ENCODE peak calls at places on chromosomes 1 and 21, in seven cellular contexts. One of them, this sample, is unnamed.

GRCh38 chr1:70288171-70288570 is 66.4 kb downstream of the ANKRD13C start:
- DNase-seq in neural progenitor cell: no peak
- DNase-seq in OCI-LY7: no peak
- DNase-seq in SK-N-SH: no peak
- DNase-seq in GM23248: no peak
- DNase-seq in HCT116: no peak
- DNase-seq in hepatocyte: no peak
- DNase-seq in this sample: no peak

GRCh38 chr1:81158592-81158991 is 642.1 kb upstream of the ADGRL2 start:
- DNase-seq in SK-N-SH: peak
- DNase-seq in hepatocyte: no peak
- DNase-seq in GM23248: no peak
- DNase-seq in HCT116: no peak
- DNase-seq in neural progenitor cell: peak
- DNase-seq in OCI-LY7: no peak
- DNase-seq in this sample: no peak

GRCh38 chr1:93977546-93977945 is 68.3 kb upstream of the GCLM start:
- DNase-seq in SK-N-SH: no peak
- DNase-seq in hepatocyte: no peak
- DNase-seq in neural progenitor cell: no peak
- DNase-seq in OCI-LY7: no peak
- DNase-seq in GM23248: peak
- DNase-seq in HCT116: no peak
- DNase-seq in this sample: peak

GRCh38 chr1:181496759-181497158 is 13.4 kb downstream of the CACNA1E start:
- DNase-seq in HCT116: no peak
- DNase-seq in OCI-LY7: no peak
- DNase-seq in neural progenitor cell: no peak
- DNase-seq in hepatocyte: no peak
- DNase-seq in GM23248: no peak
- DNase-seq in SK-N-SH: no peak
- DNase-seq in this sample: no peak

GRCh38 chr1:31647106-31647505 is 2.4 kb upstream of the PEF1 start:
- DNase-seq in neural progenitor cell: no peak
- DNase-seq in SK-N-SH: no peak
- DNase-seq in hepatocyte: no peak
- DNase-seq in OCI-LY7: no peak
- DNase-seq in HCT116: no peak
- DNase-seq in GM23248: peak
- DNase-seq in this sample: no peak

GRCh38 chr1:42992043-42992697 is 33.5 kb upstream of the SLC2A1 start:
- DNase-seq in neural progenitor cell: no peak
- DNase-seq in OCI-LY7: no peak
- DNase-seq in hepatocyte: peak
- DNase-seq in SK-N-SH: no peak
- DNase-seq in GM23248: no peak
- DNase-seq in HCT116: no peak
- DNase-seq in this sample: no peak

GRCh38 chr1:217211484-217211883 is 419.4 kb downstream of the GPATCH2 start:
- DNase-seq in OCI-LY7: no peak
- DNase-seq in hepatocyte: no peak
- DNase-seq in HCT116: no peak
- DNase-seq in neural progenitor cell: no peak
- DNase-seq in SK-N-SH: no peak
- DNase-seq in GM23248: no peak
- DNase-seq in this sample: no peak

GRCh38 chr21:35044770-35045538 is 4.1 kb downstream of the RUNX1 start:
- DNase-seq in GM23248: no peak
- DNase-seq in neural progenitor cell: no peak
- DNase-seq in hepatocyte: no peak
- DNase-seq in SK-N-SH: no peak
- DNase-seq in OCI-LY7: no peak
- DNase-seq in HCT116: no peak
- DNase-seq in this sample: no peak

GRCh38 chr1:41109316-41110263 is 88.1 kb upstream of the SLFNL1 start:
- DNase-seq in SK-N-SH: no peak
- DNase-seq in neural progenitor cell: no peak
- DNase-seq in OCI-LY7: no peak
- DNase-seq in HCT116: peak
- DNase-seq in hepatocyte: peak
- DNase-seq in GM23248: peak
- DNase-seq in this sample: peak

GRCh38 chr21:33266784-33267135 is 593 bp downstream of the IL10RB start:
- DNase-seq in GM23248: peak
- DNase-seq in OCI-LY7: peak
- DNase-seq in neural progenitor cell: no peak
- DNase-seq in HCT116: no peak
- DNase-seq in SK-N-SH: peak
- DNase-seq in hepatocyte: no peak
- DNase-seq in this sample: no peak

GRCh38 chr1:202861420-202862121 is 27.4 kb downstream of the RABIF start:
- DNase-seq in SK-N-SH: peak
- DNase-seq in OCI-LY7: no peak
- DNase-seq in HCT116: peak
- DNase-seq in GM23248: peak
- DNase-seq in neural progenitor cell: peak
- DNase-seq in hepatocyte: peak
- DNase-seq in this sample: peak

GRCh38 chr1:29354511-29355098 is 118.3 kb downstream of the PTPRU start:
- DNase-seq in hepatocyte: no peak
- DNase-seq in neural progenitor cell: no peak
- DNase-seq in HCT116: no peak
- DNase-seq in OCI-LY7: no peak
- DNase-seq in GM23248: no peak
- DNase-seq in SK-N-SH: no peak
- DNase-seq in this sample: no peak

GRCh38 chr1:21913763-21914162 is 23.3 kb downstream of the HSPG2 start:
- DNase-seq in OCI-LY7: no peak
- DNase-seq in SK-N-SH: no peak
- DNase-seq in neural progenitor cell: no peak
- DNase-seq in hepatocyte: no peak
- DNase-seq in HCT116: no peak
- DNase-seq in GM23248: peak
- DNase-seq in this sample: no peak

GRCh38 chr1:14138135-14138506 is 438.1 kb downstream of the PRDM2 start:
- DNase-seq in HCT116: no peak
- DNase-seq in SK-N-SH: no peak
- DNase-seq in GM23248: peak
- DNase-seq in OCI-LY7: no peak
- DNase-seq in hepatocyte: no peak
- DNase-seq in neural progenitor cell: no peak
- DNase-seq in this sample: peak

GRCh38 chr1:36609241-36610027 is 126.7 kb upstream of the CSF3R start:
- DNase-seq in SK-N-SH: peak
- DNase-seq in neural progenitor cell: peak
- DNase-seq in hepatocyte: peak
- DNase-seq in GM23248: peak
- DNase-seq in HCT116: peak
- DNase-seq in OCI-LY7: peak
- DNase-seq in this sample: peak

GRCh38 chr1:18079941-18080340 is 27.7 kb upstream of the IGSF21 start:
- DNase-seq in SK-N-SH: no peak
- DNase-seq in HCT116: no peak
- DNase-seq in OCI-LY7: no peak
- DNase-seq in GM23248: no peak
- DNase-seq in hepatocyte: no peak
- DNase-seq in neural progenitor cell: peak
- DNase-seq in this sample: no peak

GRCh38 chr21:31267644-31268043 is 76.4 kb downstream of the TIAM1 start:
- DNase-seq in OCI-LY7: no peak
- DNase-seq in HCT116: no peak
- DNase-seq in SK-N-SH: no peak
- DNase-seq in neural progenitor cell: no peak
- DNase-seq in hepatocyte: no peak
- DNase-seq in GM23248: no peak
- DNase-seq in this sample: no peak

GRCh38 chr1:116498789-116499628 is 71.8 kb downstream of the CD58 start:
- DNase-seq in HCT116: peak
- DNase-seq in SK-N-SH: peak
- DNase-seq in neural progenitor cell: peak
- DNase-seq in GM23248: peak
- DNase-seq in OCI-LY7: peak
- DNase-seq in hepatocyte: peak
- DNase-seq in this sample: peak

GRCh38 chr1:212930986-212931678 is 19.2 kb upstream of the VASH2 start:
- DNase-seq in HCT116: no peak
- DNase-seq in SK-N-SH: no peak
- DNase-seq in neural progenitor cell: no peak
- DNase-seq in hepatocyte: peak
- DNase-seq in OCI-LY7: no peak
- DNase-seq in GM23248: no peak
- DNase-seq in this sample: peak

GRCh38 chr1:81498370-81499184 is 302.2 kb upstream of the ADGRL2 start:
- DNase-seq in GM23248: no peak
- DNase-seq in neural progenitor cell: no peak
- DNase-seq in hepatocyte: no peak
- DNase-seq in HCT116: no peak
- DNase-seq in OCI-LY7: no peak
- DNase-seq in SK-N-SH: no peak
- DNase-seq in this sample: no peak

GRCh38 chr1:1306070-1306660 is 1.6 kb downstream of the ACAP3 start:
- DNase-seq in neural progenitor cell: no peak
- DNase-seq in HCT116: no peak
- DNase-seq in GM23248: peak
- DNase-seq in SK-N-SH: peak
- DNase-seq in OCI-LY7: peak
- DNase-seq in hepatocyte: no peak
- DNase-seq in this sample: no peak

GRCh38 chr1:46484783-46485490 is 4.7 kb upstream of the DMBX1 start:
- DNase-seq in GM23248: no peak
- DNase-seq in OCI-LY7: no peak
- DNase-seq in hepatocyte: no peak
- DNase-seq in SK-N-SH: no peak
- DNase-seq in neural progenitor cell: no peak
- DNase-seq in HCT116: no peak
- DNase-seq in this sample: no peak

GRCh38 chr21:34336756-34337391 is 26.9 kb upstream of the KCNE2 start:
- DNase-seq in SK-N-SH: no peak
- DNase-seq in OCI-LY7: no peak
- DNase-seq in neural progenitor cell: no peak
- DNase-seq in HCT116: no peak
- DNase-seq in hepatocyte: no peak
- DNase-seq in GM23248: no peak
- DNase-seq in this sample: no peak

GRCh38 chr1:229485318-229485717 is 22.8 kb downstream of the NUP133 start:
- DNase-seq in SK-N-SH: no peak
- DNase-seq in GM23248: no peak
- DNase-seq in OCI-LY7: no peak
- DNase-seq in HCT116: no peak
- DNase-seq in hepatocyte: no peak
- DNase-seq in neural progenitor cell: no peak
- DNase-seq in this sample: no peak

GRCh38 chr1:89949991-89950624 is 44.8 kb upstream of the ZNF326 start:
- DNase-seq in OCI-LY7: no peak
- DNase-seq in hepatocyte: peak
- DNase-seq in SK-N-SH: no peak
- DNase-seq in neural progenitor cell: peak
- DNase-seq in HCT116: no peak
- DNase-seq in GM23248: no peak
- DNase-seq in this sample: no peak

GRCh38 chr21:39503138-39503762 is 51.5 kb downstream of the SH3BGR start:
- DNase-seq in neural progenitor cell: no peak
- DNase-seq in HCT116: no peak
- DNase-seq in GM23248: no peak
- DNase-seq in SK-N-SH: no peak
- DNase-seq in OCI-LY7: no peak
- DNase-seq in hepatocyte: no peak
- DNase-seq in this sample: no peak
- TF ChIP-seq EZH2phosphoT487 in neural progenitor cell: no peak
- TF ChIP-seq EZH2phosphoT487 in HCT116: no peak
- TF ChIP-seq EZH2phosphoT487 in GM23248: no peak
- TF ChIP-seq EZH2phosphoT487 in SK-N-SH: no peak
- TF ChIP-seq EZH2phosphoT487 in OCI-LY7: no peak
- TF ChIP-seq EZH2phosphoT487 in hepatocyte: no peak
- TF ChIP-seq EZH2phosphoT487 in this sample: no peak

GRCh38 chr1:15187175-15187810 is 33.7 kb downstream of the TMEM51 start:
- DNase-seq in hepatocyte: peak
- DNase-seq in OCI-LY7: no peak
- DNase-seq in HCT116: no peak
- DNase-seq in neural progenitor cell: no peak
- DNase-seq in SK-N-SH: peak
- DNase-seq in GM23248: no peak
- DNase-seq in this sample: no peak

GRCh38 chr1:15184445-15185103 is 31.0 kb downstream of the TMEM51 start:
- DNase-seq in OCI-LY7: no peak
- DNase-seq in HCT116: no peak
- DNase-seq in hepatocyte: no peak
- DNase-seq in GM23248: no peak
- DNase-seq in neural progenitor cell: no peak
- DNase-seq in SK-N-SH: no peak
- DNase-seq in this sample: no peak

GRCh38 chr1:15186073-15186845 is 32.7 kb downstream of the TMEM51 start:
- DNase-seq in GM23248: no peak
- DNase-seq in HCT116: no peak
- DNase-seq in SK-N-SH: no peak
- DNase-seq in hepatocyte: no peak
- DNase-seq in neural progenitor cell: no peak
- DNase-seq in OCI-LY7: no peak
- DNase-seq in this sample: no peak

GRCh38 chr1:15186846-15187151 is 33.3 kb downstream of the TMEM51 start:
- DNase-seq in neural progenitor cell: peak
- DNase-seq in OCI-LY7: no peak
- DNase-seq in GM23248: no peak
- DNase-seq in hepatocyte: no peak
- DNase-seq in SK-N-SH: no peak
- DNase-seq in HCT116: no peak
- DNase-seq in this sample: no peak

GRCh38 chr1:15185617-15186016 is 32.1 kb downstream of the TMEM51 start:
- DNase-seq in SK-N-SH: no peak
- DNase-seq in neural progenitor cell: no peak
- DNase-seq in GM23248: no peak
- DNase-seq in OCI-LY7: no peak
- DNase-seq in HCT116: no peak
- DNase-seq in hepatocyte: no peak
- DNase-seq in this sample: no peak
- TF ChIP-seq EZH2phosphoT487 in SK-N-SH: no peak
- TF ChIP-seq EZH2phosphoT487 in neural progenitor cell: no peak
- TF ChIP-seq EZH2phosphoT487 in GM23248: no peak
- TF ChIP-seq EZH2phosphoT487 in OCI-LY7: no peak
- TF ChIP-seq EZH2phosphoT487 in HCT116: no peak
- TF ChIP-seq EZH2phosphoT487 in hepatocyte: no peak
- TF ChIP-seq EZH2phosphoT487 in this sample: no peak

GRCh38 chr1:63704443-63704842 is 69.4 kb upstream of the ROR1 start:
- DNase-seq in HCT116: no peak
- DNase-seq in SK-N-SH: no peak
- DNase-seq in GM23248: no peak
- DNase-seq in neural progenitor cell: no peak
- DNase-seq in OCI-LY7: no peak
- DNase-seq in hepatocyte: no peak
- DNase-seq in this sample: peak
- TF ChIP-seq EZH2phosphoT487 in HCT116: no peak
- TF ChIP-seq EZH2phosphoT487 in SK-N-SH: no peak
- TF ChIP-seq EZH2phosphoT487 in GM23248: no peak
- TF ChIP-seq EZH2phosphoT487 in neural progenitor cell: no peak
- TF ChIP-seq EZH2phosphoT487 in OCI-LY7: no peak
- TF ChIP-seq EZH2phosphoT487 in hepatocyte: no peak
- TF ChIP-seq EZH2phosphoT487 in this sample: no peak

DNA sequence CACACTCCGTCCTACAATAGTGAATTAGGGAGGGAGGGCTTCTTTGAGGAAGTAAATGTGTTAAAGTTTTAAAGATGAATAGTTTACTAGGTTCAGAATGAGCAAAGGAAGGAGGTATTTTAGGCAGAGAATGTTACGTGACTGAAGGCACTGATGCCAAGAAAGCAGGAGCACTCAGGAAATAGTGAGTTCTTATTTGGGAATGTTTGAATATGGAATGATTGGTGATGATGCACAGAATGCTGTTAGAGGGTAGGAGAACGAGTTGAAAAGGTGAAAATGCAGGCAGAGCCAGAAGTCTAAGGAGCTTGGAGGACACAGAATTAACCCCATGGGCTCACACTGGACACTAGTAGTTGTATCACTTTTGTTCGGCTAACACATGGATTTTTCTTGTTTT is 108.0 kb downstream of the NRIP1 start:
- DNase-seq in neural progenitor cell: no peak
- DNase-seq in OCI-LY7: no peak
- DNase-seq in SK-N-SH: no peak
- DNase-seq in hepatocyte: no peak
- DNase-seq in GM23248: peak
- DNase-seq in HCT116: no peak
- DNase-seq in this sample: peak
- TF ChIP-seq EZH2phosphoT487 in neural progenitor cell: no peak
- TF ChIP-seq EZH2phosphoT487 in OCI-LY7: no peak
- TF ChIP-seq EZH2phosphoT487 in SK-N-SH: no peak
- TF ChIP-seq EZH2phosphoT487 in hepatocyte: no peak
- TF ChIP-seq EZH2phosphoT487 in GM23248: no peak
- TF ChIP-seq EZH2phosphoT487 in HCT116: no peak
- TF ChIP-seq EZH2phosphoT487 in this sample: no peak

This sample was measured in PC-3.